ENCODE peak calls at places on chromosomes 12 and 14, in seven cellular contexts. J is cardiac fibroblast, M is prostate gland, B is cardiac muscle cell, E is mesothelial cell of epicardium, O is progenitor cell of endocrine pancreas, P is foreskin fibroblast. C is an unnamed sample.
A peak's percentile ranks its signal among the peaks of the same experiment; 100 is the strongest.

GRCh38 chr12:587551-588322 is 75.5 kb downstream of the NINJ2 start:
- DNase-seq in O (no peak), M (no peak), E (no peak), B (no peak), J (no peak), P (no peak), C (no peak)

GRCh38 chr12:50322196-50322595 is 38.9 kb upstream of the LIMA1 start:
- DNase-seq in O (no peak), J (no peak), P (no peak), M (no peak), E (no peak), B (no peak), C (no peak)

GRCh38 chr12:2733493-2734252 is 61.1 kb upstream of the FKBP4 start:
- DNase-seq in M (no peak), E (no peak), P (no peak), O (no peak), J (no peak), B (no peak), C (no peak)

GRCh38 chr14:36442824-36443241 is 77.2 kb downstream of the NKX2-1 start:
- DNase-seq in M (no peak), J (no peak), B (no peak), E (no peak), O (no peak), P (no peak), C (no peak)

GRCh38 chr14:89805501-89805900 is 149.0 kb downstream of the EFCAB11 start:
- DNase-seq in J (no peak), P (no peak), O (no peak), M (no peak), B (no peak), E (no peak), C (no peak)

GRCh38 chr12:43338848-43339526 is 213.0 kb downstream of the ADAMTS20 start:
- DNase-seq in M (no peak), O (no peak), P (peak; percentile 90), J (peak; percentile 76), E (no peak), B (peak; percentile 77), C (no peak)

GRCh38 chr12:86601550-86602308 is 345.5 kb upstream of the MGAT4C start:
- DNase-seq in E (no peak), B (no peak), O (no peak), J (no peak), P (no peak), M (no peak), C (no peak)

GRCh38 chr12:74280156-74280655 is 257.4 kb upstream of the ATXN7L3B start:
- DNase-seq in E (no peak), J (no peak), O (no peak), P (no peak), B (no peak), M (no peak), C (no peak)

GRCh38 chr12:60935981-60936761 is 1324.0 kb upstream of the USP15 start:
- DNase-seq in P (no peak), O (no peak), M (no peak), J (no peak), B (no peak), E (no peak), C (no peak)

GRCh38 chr14:28768549-28768870 is 1.9 kb downstream of the FOXG1 start:
- DNase-seq in E (no peak), B (no peak), P (no peak), O (no peak), J (no peak), M (no peak), C (no peak)

GRCh38 chr14:28766505-28767238 is at the start of gene FOXG1:
- DNase-seq in P (peak; percentile 73), O (no peak), M (no peak), J (no peak), B (peak; percentile 34), E (no peak), C (peak; percentile 61)

GRCh38 chr14:28769358-28769757 is 2.8 kb downstream of the FOXG1 start:
- DNase-seq in O (no peak), B (no peak), M (no peak), J (no peak), P (no peak), E (no peak), C (no peak)

GRCh38 chr14:28767239-28767850 is 758 bp downstream of the FOXG1 start:
- DNase-seq in P (no peak), M (no peak), B (no peak), J (no peak), E (no peak), O (no peak), C (no peak)

DNA sequence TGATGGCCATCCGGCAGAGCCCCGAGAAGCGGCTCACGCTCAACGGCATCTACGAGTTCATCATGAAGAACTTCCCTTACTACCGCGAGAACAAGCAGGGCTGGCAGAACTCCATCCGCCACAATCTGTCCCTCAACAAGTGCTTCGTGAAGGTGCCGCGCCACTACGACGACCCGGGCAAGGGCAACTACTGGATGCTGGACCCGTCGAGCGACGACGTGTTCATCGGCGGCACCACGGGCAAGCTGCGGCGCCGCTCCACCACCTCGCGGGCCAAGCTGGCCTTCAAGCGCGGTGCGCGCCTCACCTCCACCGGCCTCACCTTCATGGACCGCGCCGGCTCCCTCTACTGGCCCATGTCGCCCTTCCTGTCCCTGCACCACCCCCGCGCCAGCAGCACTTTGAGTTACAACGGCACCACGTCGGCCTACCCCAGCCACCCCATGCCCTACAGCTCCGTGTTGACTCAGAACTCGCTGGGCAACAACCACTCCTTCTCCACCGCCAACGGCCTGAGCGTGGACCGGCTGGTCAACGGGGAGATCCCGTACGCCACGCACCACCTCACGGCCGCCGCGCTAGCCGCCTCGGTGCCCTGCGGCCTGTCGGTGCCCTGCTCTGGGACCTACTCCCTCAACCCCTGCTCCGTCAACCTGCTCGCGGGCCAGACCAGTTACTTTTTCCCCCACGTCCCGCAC is 1.4 kb downstream of the FOXG1 start:
- DNase-seq in E (no peak), B (no peak), O (no peak), M (no peak), P (peak; percentile 26), J (no peak), C (peak; percentile 37)
- TF ChIP-seq CTCF in E (no peak), B (no peak), O (peak; percentile 38), M (no peak), P (no peak), J (no peak), C (peak; percentile 28)

GRCh38 chr12:25971675-25972035 is 13.2 kb downstream of the RASSF8 start:
- DNase-seq in B (no peak), M (no peak), E (no peak), P (no peak), J (no peak), O (no peak), C (no peak)
- TF ChIP-seq CTCF in B (no peak), M (no peak), E (peak; percentile 10), P (no peak), J (no peak), O (no peak), C (no peak)

DNA sequence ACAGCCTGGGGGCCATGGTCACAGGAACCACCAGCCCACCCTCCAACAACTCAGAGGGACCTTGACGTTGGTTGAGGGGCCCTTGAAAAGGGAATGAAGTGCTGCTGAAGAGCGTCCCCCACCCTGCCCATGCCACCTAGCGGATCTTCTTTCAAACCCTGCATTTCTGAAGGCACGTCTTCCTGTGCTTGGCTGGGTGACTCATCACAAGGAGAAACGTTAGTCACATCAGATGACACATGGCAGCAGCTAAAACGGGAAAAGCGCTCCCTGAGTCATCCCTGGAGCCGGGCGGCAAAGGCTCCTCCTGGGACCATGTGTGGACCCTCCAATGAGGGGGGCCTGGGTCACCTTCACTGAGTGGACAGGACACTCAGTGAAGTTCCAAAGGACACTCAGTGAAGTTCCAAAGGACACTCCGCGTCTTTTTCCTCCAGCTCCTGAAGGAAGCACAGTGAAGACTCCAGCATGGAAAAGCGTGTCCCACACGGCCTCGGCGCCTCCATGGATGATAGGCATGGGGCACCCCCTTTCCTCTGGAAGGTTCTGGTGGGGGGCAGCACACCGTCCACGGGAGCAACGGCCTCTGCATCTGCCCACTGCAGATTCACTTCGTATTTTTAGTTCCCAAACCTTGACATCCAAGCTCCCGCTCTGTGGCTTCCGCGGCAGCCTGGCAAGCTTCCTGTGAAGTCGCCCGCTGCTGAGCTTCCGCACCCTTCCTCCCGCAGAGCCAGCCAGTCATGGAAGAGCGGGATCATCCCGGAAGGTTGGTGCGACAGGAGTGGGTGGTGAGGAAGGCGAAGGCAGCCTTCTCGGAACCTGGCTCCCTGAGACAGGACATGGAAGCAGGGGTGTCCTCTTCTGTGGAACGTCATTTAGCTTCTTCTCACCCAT is 383.4 kb downstream of the VRK1 start:
- DNase-seq in E (no peak), B (peak; percentile 1), M (no peak), O (no peak), J (peak; percentile 10), P (peak; percentile 11), C (no peak)
- TF ChIP-seq CTCF in E (no peak), B (no peak), M (no peak), O (no peak), J (no peak), P (peak; percentile 15), C (no peak)

DNA sequence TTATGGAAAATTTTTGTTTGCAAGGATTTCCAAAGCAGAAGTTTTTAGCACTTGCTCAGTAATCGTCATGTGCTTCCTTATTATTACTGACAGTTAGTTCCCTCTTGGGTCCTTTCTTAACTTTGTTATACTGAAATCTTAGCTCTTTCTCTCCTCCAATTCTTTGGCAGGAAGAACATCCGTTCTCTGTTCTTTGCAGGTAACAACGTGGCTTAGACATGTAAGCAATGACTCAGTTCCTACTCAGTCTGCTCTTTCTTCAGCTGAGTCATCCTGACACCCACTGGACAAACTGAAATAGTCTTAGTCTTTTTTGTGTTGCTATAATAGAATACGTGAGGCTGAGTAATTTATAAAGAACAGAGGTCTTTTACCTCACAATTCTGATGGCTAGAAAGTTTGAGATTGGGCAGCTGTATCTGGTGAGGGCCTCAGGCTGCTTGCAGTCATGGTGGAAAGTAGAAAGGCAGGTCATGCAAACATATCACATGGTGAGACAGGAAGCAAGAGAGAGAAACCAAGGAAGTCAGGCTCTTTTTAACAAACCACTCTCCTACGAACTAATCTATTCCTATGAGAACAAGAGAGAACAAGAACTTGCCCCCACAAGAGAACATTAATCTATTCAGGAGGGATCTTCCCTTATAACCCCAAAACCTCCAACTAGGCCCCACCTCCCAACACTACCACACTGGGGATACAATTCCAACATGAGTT is 49.2 kb downstream of the TESPA1 start:
- DNase-seq in J (peak; percentile 97), P (peak; percentile 86), B (peak; percentile 81), M (peak; percentile 42), E (no peak), O (no peak), C (no peak)
- TF ChIP-seq CTCF in J (no peak), P (no peak), B (peak; percentile 23), M (no peak), E (no peak), O (no peak), C (no peak)

GRCh38 chr14:68363401-68363800 is 429.5 kb downstream of the ZFP36L1 start:
- DNase-seq in J (no peak), M (no peak), B (no peak), P (no peak), O (no peak), E (no peak), C (peak; percentile 37)
- TF ChIP-seq CTCF in J (no peak), M (no peak), B (no peak), P (no peak), O (peak; percentile 29), E (no peak), C (peak; percentile 17)

C was measured in endothelial cell.